ENCODE peak calls at places on chromosomes 12 and 14, in five cellular contexts. One of them, this sample, is unnamed.

GRCh38 chr12:61490732-61491498 is 769.3 kb upstream of the USP15 start:
- DNase-seq in IMR-90: no peak
- DNase-seq in lower leg skin: no peak
- DNase-seq in esophagus squamous epithelium: no peak
- DNase-seq in heart left ventricle: no peak
- DNase-seq in this sample: no peak

GRCh38 chr12:64673490-64674169 is 63.3 kb downstream of the RASSF3 start:
- DNase-seq in lower leg skin: no peak
- DNase-seq in heart left ventricle: no peak
- DNase-seq in IMR-90: peak; percentile 19
- DNase-seq in esophagus squamous epithelium: no peak
- DNase-seq in this sample: no peak

GRCh38 chr12:115468087-115468510 is 784.1 kb upstream of the TBX3 start:
- DNase-seq in esophagus squamous epithelium: no peak
- DNase-seq in IMR-90: peak; percentile 47
- DNase-seq in lower leg skin: no peak
- DNase-seq in heart left ventricle: no peak
- DNase-seq in this sample: no peak

GRCh38 chr14:32722631-32723183 is 216.0 kb upstream of the NPAS3 start:
- DNase-seq in heart left ventricle: no peak
- DNase-seq in lower leg skin: no peak
- DNase-seq in IMR-90: no peak
- DNase-seq in esophagus squamous epithelium: no peak
- DNase-seq in this sample: peak; percentile 51

GRCh38 chr12:15494329-15495046 is 172.2 kb downstream of the PTPRO start:
- DNase-seq in IMR-90: no peak
- DNase-seq in lower leg skin: no peak
- DNase-seq in esophagus squamous epithelium: no peak
- DNase-seq in heart left ventricle: no peak
- DNase-seq in this sample: no peak

GRCh38 chr12:53120685-53121525 is 17.6 kb downstream of the SOAT2 start:
- DNase-seq in lower leg skin: no peak
- DNase-seq in heart left ventricle: peak; percentile 10
- DNase-seq in IMR-90: no peak
- DNase-seq in esophagus squamous epithelium: no peak
- DNase-seq in this sample: no peak

GRCh38 chr12:68951652-68952051 is 18.7 kb upstream of the CPM start:
- DNase-seq in esophagus squamous epithelium: no peak
- DNase-seq in lower leg skin: no peak
- DNase-seq in heart left ventricle: no peak
- DNase-seq in IMR-90: no peak
- DNase-seq in this sample: peak; percentile 78

GRCh38 chr14:70023871-70024270 is 144.7 kb downstream of the SMOC1 start:
- DNase-seq in esophagus squamous epithelium: no peak
- DNase-seq in lower leg skin: peak; percentile 28
- DNase-seq in IMR-90: peak; percentile 18
- DNase-seq in heart left ventricle: no peak
- DNase-seq in this sample: no peak

GRCh38 chr12:802242-802995 is 50.0 kb downstream of the WNK1 start:
- DNase-seq in heart left ventricle: no peak
- DNase-seq in esophagus squamous epithelium: no peak
- DNase-seq in lower leg skin: no peak
- DNase-seq in IMR-90: peak; percentile 31
- DNase-seq in this sample: no peak

GRCh38 chr12:103965590-103966407 is at the start of gene TDG:
- DNase-seq in lower leg skin: peak; percentile 100
- DNase-seq in heart left ventricle: peak; percentile 98
- DNase-seq in esophagus squamous epithelium: peak; percentile 97
- DNase-seq in IMR-90: peak; percentile 99
- DNase-seq in this sample: peak; percentile 100
- TF ChIP-seq POLR2A in lower leg skin: no peak
- TF ChIP-seq POLR2A in heart left ventricle: peak; percentile 4
- TF ChIP-seq POLR2A in esophagus squamous epithelium: no peak
- TF ChIP-seq POLR2A in IMR-90: peak; percentile 89
- TF ChIP-seq POLR2A in this sample: peak; percentile 59

GRCh38 chr14:89013098-89013504 is 188.7 kb downstream of the TTC8 start:
- DNase-seq in IMR-90: peak; percentile 11
- DNase-seq in lower leg skin: no peak
- DNase-seq in heart left ventricle: no peak
- DNase-seq in esophagus squamous epithelium: no peak
- DNase-seq in this sample: no peak
- TF ChIP-seq CTCF in IMR-90: peak; percentile 51
- TF ChIP-seq CTCF in lower leg skin: no peak
- TF ChIP-seq CTCF in heart left ventricle: no peak
- TF ChIP-seq CTCF in esophagus squamous epithelium: no peak
- TF ChIP-seq CTCF in this sample: no peak

GRCh38 chr12:63668028-63668799 is at the start of gene DPY19L2:
- DNase-seq in heart left ventricle: peak; percentile 86
- DNase-seq in lower leg skin: peak; percentile 86
- DNase-seq in IMR-90: peak; percentile 52
- DNase-seq in esophagus squamous epithelium: no peak
- DNase-seq in this sample: peak; percentile 83
- TF ChIP-seq POLR2A in heart left ventricle: no peak
- TF ChIP-seq POLR2A in lower leg skin: no peak
- TF ChIP-seq POLR2A in IMR-90: no peak
- TF ChIP-seq POLR2A in esophagus squamous epithelium: no peak
- TF ChIP-seq POLR2A in this sample: no peak

GRCh38 chr12:59375633-59376032 is 220.2 kb upstream of the SLC16A7 start:
- DNase-seq in lower leg skin: no peak
- DNase-seq in heart left ventricle: no peak
- DNase-seq in IMR-90: no peak
- DNase-seq in esophagus squamous epithelium: no peak
- DNase-seq in this sample: no peak

GRCh38 chr12:59370933-59371332 is 224.9 kb upstream of the SLC16A7 start:
- DNase-seq in IMR-90: no peak
- DNase-seq in lower leg skin: no peak
- DNase-seq in esophagus squamous epithelium: no peak
- DNase-seq in heart left ventricle: no peak
- DNase-seq in this sample: no peak

GRCh38 chr12:59374783-59375182 is 221.0 kb upstream of the SLC16A7 start:
- DNase-seq in lower leg skin: no peak
- DNase-seq in IMR-90: no peak
- DNase-seq in heart left ventricle: no peak
- DNase-seq in esophagus squamous epithelium: no peak
- DNase-seq in this sample: no peak

GRCh38 chr12:59372971-59373370 is 222.9 kb upstream of the SLC16A7 start:
- DNase-seq in lower leg skin: no peak
- DNase-seq in esophagus squamous epithelium: no peak
- DNase-seq in IMR-90: peak; percentile 21
- DNase-seq in heart left ventricle: no peak
- DNase-seq in this sample: no peak
- TF ChIP-seq CTCF in lower leg skin: no peak
- TF ChIP-seq CTCF in esophagus squamous epithelium: no peak
- TF ChIP-seq CTCF in IMR-90: peak; percentile 46
- TF ChIP-seq CTCF in heart left ventricle: no peak
- TF ChIP-seq CTCF in this sample: no peak

DNA sequence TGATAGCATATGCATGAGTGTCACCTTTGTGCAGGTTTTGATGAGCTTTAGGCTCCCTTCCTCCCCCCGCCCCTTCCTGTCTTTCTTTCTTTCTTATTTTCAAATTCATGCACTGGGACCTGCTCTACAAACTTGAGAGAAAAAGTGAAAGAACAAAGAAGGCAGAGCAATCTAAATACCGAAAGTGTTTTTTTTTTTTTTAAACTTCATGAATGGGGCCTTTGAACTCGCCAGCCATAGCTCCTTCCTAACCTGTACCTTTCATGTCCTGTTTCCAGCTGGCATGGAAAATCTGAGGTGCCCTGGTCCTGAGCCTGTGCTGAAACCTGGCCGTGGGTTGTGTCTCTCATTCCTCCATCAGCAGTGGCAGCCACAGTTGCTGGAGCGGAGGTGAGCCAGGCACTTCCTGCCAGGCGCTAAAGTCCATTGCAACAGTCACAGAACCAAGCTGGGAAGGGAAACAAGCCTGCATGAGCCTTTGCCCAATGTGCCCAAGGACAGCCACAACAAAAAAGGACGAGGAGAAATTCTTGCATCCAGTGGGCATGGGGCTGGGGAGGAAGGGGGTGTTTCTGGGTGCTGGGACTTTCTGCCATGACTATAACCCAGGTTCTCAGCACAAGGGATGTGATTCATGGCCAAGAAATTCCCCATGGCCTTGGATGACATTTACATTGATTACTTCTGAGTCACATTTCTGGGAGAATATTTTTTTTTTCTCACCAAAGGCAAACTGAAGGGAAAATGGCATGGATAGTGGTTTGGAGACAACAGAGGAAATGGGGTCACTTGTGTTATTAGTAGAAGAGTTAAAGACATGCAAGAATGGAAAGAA is 102.7 kb downstream of the TMEM30B start:
- DNase-seq in IMR-90: peak; percentile 99
- DNase-seq in esophagus squamous epithelium: no peak
- DNase-seq in heart left ventricle: no peak
- DNase-seq in lower leg skin: no peak
- DNase-seq in this sample: no peak
- TF ChIP-seq POLR2A in IMR-90: no peak
- TF ChIP-seq POLR2A in esophagus squamous epithelium: no peak
- TF ChIP-seq POLR2A in heart left ventricle: no peak
- TF ChIP-seq POLR2A in lower leg skin: no peak
- TF ChIP-seq POLR2A in this sample: no peak

GRCh38 chr12:27384261-27384590 is 51.6 kb downstream of the BMAL2 start:
- DNase-seq in heart left ventricle: no peak
- DNase-seq in IMR-90: no peak
- DNase-seq in lower leg skin: no peak
- DNase-seq in esophagus squamous epithelium: no peak
- DNase-seq in this sample: no peak
- TF ChIP-seq CTCF in heart left ventricle: no peak
- TF ChIP-seq CTCF in IMR-90: no peak
- TF ChIP-seq CTCF in lower leg skin: no peak
- TF ChIP-seq CTCF in esophagus squamous epithelium: no peak
- TF ChIP-seq CTCF in this sample: peak; percentile 1

DNA sequence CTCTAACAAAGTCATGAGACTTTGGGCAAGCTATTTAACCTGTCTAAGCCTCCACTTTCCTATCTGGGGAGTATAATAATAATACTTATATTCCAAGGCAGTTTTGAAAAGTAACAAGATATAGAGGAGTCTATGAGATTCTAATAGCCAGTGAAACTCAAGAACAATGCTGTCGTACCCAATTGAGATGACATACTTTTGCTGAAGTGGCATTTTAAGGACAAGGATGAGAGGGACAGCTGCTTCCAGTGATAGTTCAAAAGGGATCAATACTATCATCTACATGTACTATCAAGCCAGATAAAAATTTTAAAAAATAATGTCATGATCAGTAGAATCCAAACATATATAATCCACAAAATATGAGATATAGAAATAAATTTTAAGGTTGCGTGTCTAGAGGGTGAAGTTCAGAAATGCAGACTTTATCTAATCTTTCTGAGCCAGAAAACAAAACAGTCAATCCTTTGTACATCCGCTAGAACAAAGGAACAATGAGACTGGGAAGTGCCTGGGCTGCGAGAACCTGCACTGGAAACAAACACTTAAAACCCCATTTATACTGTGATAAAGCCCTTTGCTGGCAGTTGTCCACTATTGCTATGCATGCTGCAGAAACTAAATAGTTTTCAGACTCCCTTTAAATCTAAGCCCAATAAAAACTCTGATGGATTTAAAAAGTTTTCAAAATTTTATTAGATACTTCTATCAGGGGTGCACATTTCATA is 38.6 kb downstream of the PTPRB start:
- DNase-seq in heart left ventricle: peak; percentile 45
- DNase-seq in esophagus squamous epithelium: no peak
- DNase-seq in lower leg skin: no peak
- DNase-seq in IMR-90: no peak
- DNase-seq in this sample: no peak
- TF ChIP-seq POLR2A in heart left ventricle: no peak
- TF ChIP-seq POLR2A in esophagus squamous epithelium: no peak
- TF ChIP-seq POLR2A in lower leg skin: no peak
- TF ChIP-seq POLR2A in IMR-90: no peak
- TF ChIP-seq POLR2A in this sample: no peak

GRCh38 chr12:90695415-90695814 is 259.6 kb downstream of the CCER1 start:
- DNase-seq in IMR-90: peak; percentile 23
- DNase-seq in lower leg skin: no peak
- DNase-seq in esophagus squamous epithelium: no peak
- DNase-seq in heart left ventricle: no peak
- DNase-seq in this sample: no peak
- TF ChIP-seq CTCF in IMR-90: peak; percentile 32
- TF ChIP-seq CTCF in lower leg skin: no peak
- TF ChIP-seq CTCF in esophagus squamous epithelium: peak; percentile 7
- TF ChIP-seq CTCF in heart left ventricle: no peak
- TF ChIP-seq CTCF in this sample: no peak

This sample was measured in spleen.